ENCODE peak calls at places on chromosome 11, in seven cellular contexts. One of them, this sample, is unnamed.

GRCh38 chr11:56783448-56784041 is 35.0 kb upstream of the OR9G4 start:
- DNase-seq in esophagus muscularis mucosa: no peak
- DNase-seq in stomach: no peak
- DNase-seq in ovary: no peak
- DNase-seq in HepG2: peak
- DNase-seq in A549: peak
- DNase-seq in sigmoid colon: no peak
- DNase-seq in this sample: no peak

GRCh38 chr11:94449437-94449836 is 44.2 kb downstream of the MRE11 start:
- DNase-seq in sigmoid colon: no peak
- DNase-seq in A549: peak
- DNase-seq in stomach: no peak
- DNase-seq in esophagus muscularis mucosa: no peak
- DNase-seq in HepG2: peak
- DNase-seq in ovary: no peak
- DNase-seq in this sample: no peak

GRCh38 chr11:132734217-132734616 is 798.1 kb downstream of the OPCML start:
- DNase-seq in A549: no peak
- DNase-seq in HepG2: no peak
- DNase-seq in stomach: no peak
- DNase-seq in sigmoid colon: no peak
- DNase-seq in ovary: no peak
- DNase-seq in esophagus muscularis mucosa: no peak
- DNase-seq in this sample: no peak

GRCh38 chr11:113991718-113992458 is 17.0 kb downstream of the HTR3A start:
- DNase-seq in ovary: no peak
- DNase-seq in sigmoid colon: no peak
- DNase-seq in esophagus muscularis mucosa: no peak
- DNase-seq in A549: no peak
- DNase-seq in stomach: no peak
- DNase-seq in HepG2: no peak
- DNase-seq in this sample: no peak

GRCh38 chr11:6448574-6448973 is 7.8 kb upstream of the HPX start:
- DNase-seq in HepG2: no peak
- DNase-seq in sigmoid colon: no peak
- DNase-seq in ovary: no peak
- DNase-seq in A549: no peak
- DNase-seq in esophagus muscularis mucosa: no peak
- DNase-seq in stomach: no peak
- DNase-seq in this sample: no peak

GRCh38 chr11:117256573-117256972 is 24.1 kb downstream of the RNF214 start:
- DNase-seq in ovary: no peak
- DNase-seq in HepG2: no peak
- DNase-seq in stomach: no peak
- DNase-seq in A549: no peak
- DNase-seq in sigmoid colon: no peak
- DNase-seq in esophagus muscularis mucosa: no peak
- DNase-seq in this sample: no peak

GRCh38 chr11:61110255-61111059 is 8.2 kb downstream of the CD5 start:
- DNase-seq in esophagus muscularis mucosa: no peak
- DNase-seq in ovary: no peak
- DNase-seq in stomach: no peak
- DNase-seq in A549: no peak
- DNase-seq in HepG2: no peak
- DNase-seq in sigmoid colon: no peak
- DNase-seq in this sample: no peak

GRCh38 chr11:125210112-125210511 is 45.6 kb downstream of the PKNOX2 start:
- DNase-seq in esophagus muscularis mucosa: no peak
- DNase-seq in sigmoid colon: peak
- DNase-seq in HepG2: no peak
- DNase-seq in A549: no peak
- DNase-seq in stomach: no peak
- DNase-seq in ovary: no peak
- DNase-seq in this sample: no peak

GRCh38 chr11:65295571-65296338 is 18.9 kb upstream of the CDC42EP2 start:
- DNase-seq in HepG2: no peak
- DNase-seq in ovary: no peak
- DNase-seq in sigmoid colon: no peak
- DNase-seq in esophagus muscularis mucosa: no peak
- DNase-seq in A549: no peak
- DNase-seq in stomach: no peak
- DNase-seq in this sample: no peak

GRCh38 chr11:253160-253885 is 16.5 kb downstream of the PSMD13 start:
- DNase-seq in HepG2: no peak
- DNase-seq in A549: no peak
- DNase-seq in ovary: no peak
- DNase-seq in sigmoid colon: no peak
- DNase-seq in stomach: no peak
- DNase-seq in esophagus muscularis mucosa: no peak
- DNase-seq in this sample: no peak
- H3K27ac ChIP-seq in HepG2: no peak
- H3K27ac ChIP-seq in A549: no peak
- H3K27ac ChIP-seq in ovary: no peak
- H3K27ac ChIP-seq in sigmoid colon: no peak
- H3K27ac ChIP-seq in stomach: no peak
- H3K27ac ChIP-seq in esophagus muscularis mucosa: no peak
- H3K27ac ChIP-seq in this sample: no peak

GRCh38 chr11:45997599-45997998 is 75.1 kb downstream of the LARGE2 start:
- DNase-seq in ovary: no peak
- DNase-seq in stomach: no peak
- DNase-seq in esophagus muscularis mucosa: no peak
- DNase-seq in HepG2: no peak
- DNase-seq in sigmoid colon: no peak
- DNase-seq in A549: no peak
- DNase-seq in this sample: no peak
- TF ChIP-seq EP300 in ovary: no peak
- TF ChIP-seq EP300 in stomach: no peak
- TF ChIP-seq EP300 in esophagus muscularis mucosa: no peak
- TF ChIP-seq EP300 in HepG2: no peak
- TF ChIP-seq EP300 in sigmoid colon: no peak
- TF ChIP-seq EP300 in A549: no peak
- TF ChIP-seq EP300 in this sample: no peak

DNA sequence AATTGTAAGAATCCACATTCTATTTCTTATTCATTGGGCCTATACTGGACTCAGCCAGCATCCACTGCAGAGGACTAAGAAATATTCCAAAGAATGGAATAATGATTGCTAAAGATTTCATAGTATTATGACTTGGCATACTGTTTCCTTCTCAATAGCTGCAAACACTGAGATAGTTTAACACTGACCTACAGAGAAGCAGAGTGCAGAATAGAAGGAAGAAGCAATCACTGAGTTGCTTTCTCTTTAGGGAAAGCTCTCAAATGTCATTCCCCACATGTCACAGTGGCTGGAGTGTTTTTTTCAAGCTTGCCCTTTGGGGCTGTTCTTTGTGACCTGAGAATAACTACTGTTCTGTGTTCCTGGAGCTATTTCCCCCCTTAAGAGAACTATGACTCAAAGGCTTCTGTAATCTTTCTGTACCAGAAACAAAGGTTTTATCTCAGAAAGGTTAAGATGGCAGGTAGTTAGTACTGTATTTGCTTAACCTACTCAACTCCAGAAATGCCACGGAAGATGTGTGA is 243.6 kb upstream of the LUZP2 start:
- DNase-seq in sigmoid colon: no peak
- DNase-seq in A549: no peak
- DNase-seq in HepG2: no peak
- DNase-seq in stomach: no peak
- DNase-seq in ovary: no peak
- DNase-seq in esophagus muscularis mucosa: no peak
- DNase-seq in this sample: no peak
- H3K27ac ChIP-seq in sigmoid colon: no peak
- H3K27ac ChIP-seq in A549: no peak
- H3K27ac ChIP-seq in HepG2: no peak
- H3K27ac ChIP-seq in stomach: no peak
- H3K27ac ChIP-seq in ovary: no peak
- H3K27ac ChIP-seq in esophagus muscularis mucosa: no peak
- H3K27ac ChIP-seq in this sample: no peak

GRCh38 chr11:128042290-128042751 is 545.0 kb downstream of the ETS1 start:
- DNase-seq in esophagus muscularis mucosa: no peak
- DNase-seq in stomach: no peak
- DNase-seq in ovary: no peak
- DNase-seq in sigmoid colon: no peak
- DNase-seq in HepG2: no peak
- DNase-seq in A549: no peak
- DNase-seq in this sample: no peak
- TF ChIP-seq EP300 in esophagus muscularis mucosa: no peak
- TF ChIP-seq EP300 in stomach: no peak
- TF ChIP-seq EP300 in ovary: no peak
- TF ChIP-seq EP300 in sigmoid colon: no peak
- TF ChIP-seq EP300 in HepG2: no peak
- TF ChIP-seq EP300 in A549: no peak
- TF ChIP-seq EP300 in this sample: no peak

GRCh38 chr11:19698493-19699292 is 13.9 kb upstream of the NAV2 start:
- DNase-seq in esophagus muscularis mucosa: no peak
- DNase-seq in A549: no peak
- DNase-seq in ovary: no peak
- DNase-seq in stomach: no peak
- DNase-seq in sigmoid colon: peak
- DNase-seq in HepG2: no peak
- DNase-seq in this sample: no peak
- H3K27ac ChIP-seq in esophagus muscularis mucosa: peak
- H3K27ac ChIP-seq in A549: no peak
- H3K27ac ChIP-seq in ovary: no peak
- H3K27ac ChIP-seq in stomach: peak
- H3K27ac ChIP-seq in sigmoid colon: peak
- H3K27ac ChIP-seq in HepG2: no peak
- H3K27ac ChIP-seq in this sample: peak

DNA sequence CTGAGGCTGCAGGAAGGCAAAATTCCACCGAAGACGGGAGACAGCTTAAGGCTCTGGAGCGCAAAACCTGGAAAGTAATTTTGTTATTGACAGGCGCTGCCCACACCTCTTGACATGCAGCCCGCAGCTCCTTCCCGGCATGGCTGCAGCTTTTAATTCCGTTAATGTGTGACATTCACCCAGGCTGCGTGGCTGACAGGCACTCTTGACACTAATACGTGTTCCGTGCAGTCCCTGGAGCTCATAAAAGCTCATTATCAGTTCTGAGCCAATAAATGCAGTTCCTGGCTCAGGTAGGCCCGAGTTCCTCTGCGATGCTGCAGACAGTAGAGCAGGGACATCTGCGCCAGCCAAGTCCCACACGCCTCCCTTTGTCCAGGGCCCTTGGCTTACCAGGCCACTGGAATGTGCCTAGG is 34.8 kb downstream of the TSPAN18 start:
- DNase-seq in esophagus muscularis mucosa: no peak
- DNase-seq in A549: no peak
- DNase-seq in stomach: no peak
- DNase-seq in sigmoid colon: peak
- DNase-seq in ovary: no peak
- DNase-seq in HepG2: no peak
- DNase-seq in this sample: no peak
- TF ChIP-seq EP300 in esophagus muscularis mucosa: no peak
- TF ChIP-seq EP300 in A549: no peak
- TF ChIP-seq EP300 in stomach: no peak
- TF ChIP-seq EP300 in sigmoid colon: no peak
- TF ChIP-seq EP300 in ovary: no peak
- TF ChIP-seq EP300 in HepG2: no peak
- TF ChIP-seq EP300 in this sample: no peak

GRCh38 chr11:66318576-66318970 is 1.7 kb upstream of the CD248 start:
- DNase-seq in sigmoid colon: no peak
- DNase-seq in A549: no peak
- DNase-seq in HepG2: no peak
- DNase-seq in ovary: no peak
- DNase-seq in stomach: no peak
- DNase-seq in esophagus muscularis mucosa: no peak
- DNase-seq in this sample: no peak

GRCh38 chr11:66317766-66318575 is 1.1 kb upstream of the CD248 start:
- DNase-seq in esophagus muscularis mucosa: no peak
- DNase-seq in HepG2: peak
- DNase-seq in ovary: peak
- DNase-seq in stomach: peak
- DNase-seq in A549: no peak
- DNase-seq in sigmoid colon: peak
- DNase-seq in this sample: peak

GRCh38 chr11:66316849-66317251 is at the start of gene CD248:
- DNase-seq in HepG2: no peak
- DNase-seq in sigmoid colon: peak
- DNase-seq in stomach: no peak
- DNase-seq in ovary: peak
- DNase-seq in esophagus muscularis mucosa: no peak
- DNase-seq in A549: no peak
- DNase-seq in this sample: peak

GRCh38 chr11:66315921-66316811 is 678 bp downstream of the CD248 start:
- DNase-seq in ovary: peak
- DNase-seq in stomach: no peak
- DNase-seq in A549: no peak
- DNase-seq in esophagus muscularis mucosa: no peak
- DNase-seq in HepG2: no peak
- DNase-seq in sigmoid colon: no peak
- DNase-seq in this sample: no peak

GRCh38 chr11:66317322-66317765 is 500 bp upstream of the CD248 start:
- DNase-seq in sigmoid colon: peak
- DNase-seq in ovary: peak
- DNase-seq in stomach: no peak
- DNase-seq in A549: no peak
- DNase-seq in HepG2: peak
- DNase-seq in esophagus muscularis mucosa: no peak
- DNase-seq in this sample: no peak
- H3K27ac ChIP-seq in sigmoid colon: peak
- H3K27ac ChIP-seq in ovary: peak
- H3K27ac ChIP-seq in stomach: peak
- H3K27ac ChIP-seq in A549: peak
- H3K27ac ChIP-seq in HepG2: peak
- H3K27ac ChIP-seq in esophagus muscularis mucosa: peak
- H3K27ac ChIP-seq in this sample: peak

GRCh38 chr11:70383664-70384395 is 14.5 kb upstream of the CTTN start:
- DNase-seq in A549: no peak
- DNase-seq in stomach: no peak
- DNase-seq in HepG2: no peak
- DNase-seq in sigmoid colon: no peak
- DNase-seq in ovary: no peak
- DNase-seq in esophagus muscularis mucosa: no peak
- DNase-seq in this sample: no peak

GRCh38 chr11:70381350-70381749 is 17.0 kb upstream of the CTTN start:
- DNase-seq in HepG2: no peak
- DNase-seq in esophagus muscularis mucosa: no peak
- DNase-seq in sigmoid colon: peak
- DNase-seq in A549: no peak
- DNase-seq in stomach: no peak
- DNase-seq in ovary: no peak
- DNase-seq in this sample: no peak

GRCh38 chr11:70384486-70385152 is 13.7 kb upstream of the CTTN start:
- DNase-seq in ovary: no peak
- DNase-seq in esophagus muscularis mucosa: no peak
- DNase-seq in sigmoid colon: no peak
- DNase-seq in A549: no peak
- DNase-seq in stomach: no peak
- DNase-seq in HepG2: no peak
- DNase-seq in this sample: no peak

GRCh38 chr11:70378506-70379134 is 19.7 kb upstream of the CTTN start:
- DNase-seq in sigmoid colon: peak
- DNase-seq in stomach: no peak
- DNase-seq in A549: peak
- DNase-seq in ovary: no peak
- DNase-seq in HepG2: no peak
- DNase-seq in esophagus muscularis mucosa: no peak
- DNase-seq in this sample: no peak

GRCh38 chr11:70381872-70382842 is 16.2 kb upstream of the CTTN start:
- DNase-seq in ovary: no peak
- DNase-seq in A549: peak
- DNase-seq in esophagus muscularis mucosa: no peak
- DNase-seq in HepG2: no peak
- DNase-seq in sigmoid colon: peak
- DNase-seq in stomach: no peak
- DNase-seq in this sample: no peak
- TF ChIP-seq EP300 in ovary: no peak
- TF ChIP-seq EP300 in A549: no peak
- TF ChIP-seq EP300 in esophagus muscularis mucosa: no peak
- TF ChIP-seq EP300 in HepG2: no peak
- TF ChIP-seq EP300 in sigmoid colon: no peak
- TF ChIP-seq EP300 in stomach: no peak
- TF ChIP-seq EP300 in this sample: no peak